ENCODE peak calls at places on chromosomes 12 and 14, in four cellular contexts. Y, U, G and D are unnamed samples.

GRCh38 chr14:68191567-68192321 is 372.2 kb downstream of the RAD51B start:
- DNase-seq in Y (no peak), U (no peak), G (no peak), D (no peak)

GRCh38 chr14:79419571-79420327 is 791.6 kb downstream of the DIO2 start:
- DNase-seq in Y (no peak), U (no peak), G (no peak), D (no peak)

GRCh38 chr14:60178820-60179219 is 13.6 kb upstream of the DHRS7 start:
- DNase-seq in Y (no peak), U (no peak), G (no peak), D (no peak)

GRCh38 chr14:60508707-60509437 is at the start of gene SIX6:
- DNase-seq in Y (no peak), U (no peak), G (no peak), D (peak)

GRCh38 chr12:88393017-88393767 is 187.1 kb downstream of the KITLG start:
- DNase-seq in Y (no peak), U (peak), G (no peak), D (peak)

GRCh38 chr14:51643137-51643536 is 8.6 kb upstream of the FRMD6 start:
- DNase-seq in Y (no peak), U (no peak), G (no peak), D (no peak)

GRCh38 chr14:94139006-94139405 is 9.6 kb upstream of the IFI27L2 start:
- DNase-seq in Y (no peak), U (no peak), G (peak), D (no peak)

GRCh38 chr14:53285806-53286205 is 132.7 kb upstream of the DDHD1 start:
- DNase-seq in Y (no peak), U (no peak), G (no peak), D (no peak)

GRCh38 chr14:58533417-58533816 is 104.3 kb upstream of the DACT1 start:
- DNase-seq in Y (no peak), U (no peak), G (no peak), D (no peak)

GRCh38 chr14:23817164-23817767 is 136.3 kb upstream of the DHRS4 start:
- DNase-seq in Y (no peak), U (no peak), G (no peak), D (no peak)

GRCh38 chr14:22220427-22220826 is 368.6 kb downstream of the DAD1 start:
- DNase-seq in Y (no peak), U (no peak), G (no peak), D (no peak)

GRCh38 chr12:65836419-65837197 is 12.3 kb downstream of the HMGA2 start:
- DNase-seq in Y (no peak), U (no peak), G (no peak), D (no peak)

GRCh38 chr14:89184952-89185351 is 232.1 kb downstream of the FOXN3 start:
- DNase-seq in Y (no peak), U (no peak), G (no peak), D (no peak)

GRCh38 chr14:88669346-88669745 is 106.5 kb downstream of the ZC3H14 start:
- DNase-seq in Y (no peak), U (no peak), G (no peak), D (no peak)

GRCh38 chr12:8026282-8026637 is 6.3 kb upstream of the FOXJ2 start:
- DNase-seq in Y (no peak), U (no peak), G (no peak), D (no peak)

GRCh38 chr12:8031872-8032241 is 659 bp upstream of the FOXJ2 start:
- DNase-seq in Y (no peak), U (no peak), G (no peak), D (no peak)

GRCh38 chr12:8028267-8028666 is 4.2 kb upstream of the FOXJ2 start:
- DNase-seq in Y (no peak), U (no peak), G (no peak), D (no peak)

GRCh38 chr12:8030189-8030588 is 2.3 kb upstream of the FOXJ2 start:
- DNase-seq in Y (no peak), U (no peak), G (no peak), D (no peak)

DNA sequence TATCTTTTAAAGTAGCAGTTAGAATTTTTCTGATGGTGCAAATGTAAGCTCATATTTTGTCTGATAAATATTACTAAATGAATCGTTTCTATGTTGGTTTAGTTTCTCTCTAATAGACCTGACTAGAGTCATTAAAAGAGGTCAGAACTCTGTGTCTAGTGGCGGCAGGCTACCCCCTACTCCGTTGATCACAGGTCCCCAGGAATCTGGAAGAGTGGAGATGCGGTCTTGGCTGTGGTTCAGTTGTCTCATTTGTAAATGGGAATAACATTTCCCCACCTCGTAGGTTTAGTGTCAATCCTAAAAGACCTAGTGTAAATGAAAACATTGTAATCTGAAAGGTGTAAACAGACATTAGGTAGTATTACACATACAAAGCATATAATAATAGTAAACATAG is 4.7 kb upstream of the FOXJ2 start:
- DNase-seq in Y (no peak), U (no peak), G (no peak), D (no peak)
- H3K4me3 ChIP-seq in Y (peak), U (no peak), G (no peak), D (no peak)

GRCh38 chr12:119008691-119009221 is 27.4 kb downstream of the SRRM4 start:
- DNase-seq in Y (no peak), U (no peak), G (no peak), D (no peak)
- H3K4me3 ChIP-seq in Y (no peak), U (no peak), G (no peak), D (no peak)

GRCh38 chr14:91378945-91379932 is 38.4 kb downstream of the CCDC88C start:
- DNase-seq in Y (no peak), U (peak), G (no peak), D (no peak)

GRCh38 chr14:91375748-91376452 is 41.7 kb downstream of the CCDC88C start:
- DNase-seq in Y (no peak), U (no peak), G (no peak), D (no peak)

GRCh38 chr14:91376547-91377477 is 40.8 kb downstream of the CCDC88C start:
- DNase-seq in Y (no peak), U (no peak), G (no peak), D (no peak)

GRCh38 chr14:91380116-91380515 is 37.5 kb downstream of the CCDC88C start:
- DNase-seq in Y (no peak), U (no peak), G (no peak), D (no peak)

DNA sequence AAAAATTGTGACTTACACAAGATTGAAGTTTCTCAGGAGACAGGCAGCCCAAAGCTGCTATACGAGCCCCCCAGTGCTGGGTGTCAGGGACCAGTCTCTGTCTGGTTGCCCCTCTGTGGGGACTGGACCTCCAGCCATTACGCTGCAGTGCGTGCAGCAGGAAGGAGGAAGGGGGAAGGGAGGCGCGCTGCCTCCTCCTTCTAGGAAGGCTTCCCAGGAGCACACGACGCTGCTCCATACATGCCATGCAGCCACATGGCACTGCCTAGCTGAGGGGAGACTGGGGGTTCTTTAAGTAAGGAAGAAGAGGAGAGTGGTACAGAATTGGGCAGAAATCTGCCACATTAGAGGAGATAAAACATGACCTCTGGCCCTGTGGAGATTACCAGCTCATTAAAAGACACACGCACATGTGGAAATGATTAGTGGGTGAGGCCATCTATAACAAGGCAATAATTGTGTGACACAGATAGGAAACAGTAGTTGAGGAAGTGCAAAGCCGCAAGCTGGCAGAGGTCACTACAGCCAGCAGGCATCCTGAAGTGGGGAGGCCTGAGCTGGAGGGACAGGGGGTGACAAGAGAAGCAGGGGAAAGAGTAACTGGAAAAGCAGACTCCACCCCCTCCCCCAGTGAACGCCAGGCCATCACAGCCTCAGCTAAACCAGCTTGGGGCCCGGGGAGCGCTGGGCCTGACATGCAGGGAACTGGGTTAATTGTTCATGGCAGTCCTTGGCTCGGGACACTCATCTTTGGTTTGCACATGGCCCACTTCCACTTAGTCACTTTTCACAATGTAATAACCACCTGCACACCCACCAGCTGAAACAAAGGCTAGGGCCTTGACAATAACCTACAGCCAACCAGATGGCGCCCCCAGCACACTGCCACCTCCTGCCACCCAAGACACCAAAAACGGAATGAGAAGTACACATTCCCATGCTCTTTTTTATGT is 39.6 kb downstream of the CCDC88C start:
- DNase-seq in Y (no peak), U (peak), G (no peak), D (no peak)
- H3K4me3 ChIP-seq in Y (no peak), U (no peak), G (no peak), D (no peak)

GRCh38 chr12:41223600-41223999 is 35.5 kb downstream of the PDZRN4 start:
- DNase-seq in Y (no peak), U (no peak), G (no peak), D (no peak)
- H3K4me3 ChIP-seq in Y (no peak), U (no peak), G (no peak), D (no peak)

GRCh38 chr12:54140958-54141388 is 47.8 kb downstream of the SMUG1 start:
- DNase-seq in Y (peak), U (no peak), G (no peak), D (no peak)
- H3K4me3 ChIP-seq in Y (no peak), U (no peak), G (no peak), D (no peak)